ENCODE peak calls at places on chromosomes 6 and 20, in five cellular contexts. N is activated T-helper 1 cell treated with anti-CD3 and anti-CD28 coated beads, Interleukin-12 subunit alpha, Interleukin-12 subunit beta, Interleukin-2, Interleukin-4 antibody, amounts not matched to agents 30 ng/mL and 10 ng/mL and 1 ng/mL, durations not matched to agents 14 hours and 24 hours and 36 hours; G is T-helper 1 cell; Q is dermis blood vessel endothelial cell; L is GM12865. Z is an unnamed sample.

GRCh38 chr20:52105045-52105572 is 86.5 kb downstream of the ZFP64 start:
- DNase-seq in N (no peak), G (no peak), Q (peak; percentile 74), L (no peak), Z (no peak)

GRCh38 chr6:6474170-6474920 is 114.2 kb upstream of the LY86 start:
- DNase-seq in N (no peak), G (no peak), Q (no peak), L (no peak), Z (no peak)

GRCh38 chr20:44570369-44570768 is 12.0 kb upstream of the PKIG start:
- DNase-seq in N (no peak), G (no peak), Q (no peak), L (no peak), Z (no peak)

GRCh38 chr20:57693002-57693582 is 16.7 kb downstream of the PMEPA1 start:
- DNase-seq in N (no peak), G (no peak), Q (no peak), L (no peak), Z (no peak)

GRCh38 chr6:107491791-107492674 is 2.1 kb downstream of the SOBP start:
- DNase-seq in N (no peak), G (no peak), Q (no peak), L (no peak), Z (no peak)

GRCh38 chr20:46289416-46289815 is 18.9 kb downstream of the CDH22 start:
- DNase-seq in N (no peak), G (no peak), Q (no peak), L (no peak), Z (no peak)

GRCh38 chr20:3430376-3431069 is 23.1 kb upstream of the DNAAF9 start:
- DNase-seq in N (no peak), G (no peak), Q (no peak), L (peak; percentile 79), Z (peak; percentile 34)

GRCh38 chr6:7324520-7324919 is 11.5 kb upstream of the SSR1 start:
- DNase-seq in N (no peak), G (no peak), Q (no peak), L (peak; percentile 25), Z (peak; percentile 14)

GRCh38 chr20:44010162-44010704 is 95.6 kb downstream of the TOX2 start:
- DNase-seq in N (no peak), G (no peak), Q (no peak), L (no peak), Z (no peak)

GRCh38 chr6:106799008-106799952 is 169.9 kb downstream of the QRSL1 start:
- DNase-seq in N (no peak), G (no peak), Q (no peak), L (peak; percentile 78), Z (no peak)